ENCODE peak calls at places on chromosomes 13 and 19, in ten cellular contexts. One of them, this sample, is unnamed.

GRCh38 chr13:34608326-34608725 is 333.7 kb upstream of the NBEA start:
- DNase-seq in choroid plexus epithelial cell: no peak
- DNase-seq in adrenal gland: no peak
- DNase-seq in astrocyte of the spinal cord: no peak
- DNase-seq in fibroblast of villous mesenchyme: no peak
- DNase-seq in fibroblast of mammary gland: no peak
- DNase-seq in fibroblast of pulmonary artery: no peak
- DNase-seq in tibial nerve: no peak
- DNase-seq in Caco-2: no peak
- DNase-seq in brain microvascular endothelial cell: no peak
- DNase-seq in this sample: no peak

GRCh38 chr13:36820222-36820621 is 1.2 kb downstream of the RFXAP start:
- DNase-seq in choroid plexus epithelial cell: no peak
- DNase-seq in adrenal gland: no peak
- DNase-seq in astrocyte of the spinal cord: peak
- DNase-seq in fibroblast of villous mesenchyme: no peak
- DNase-seq in fibroblast of mammary gland: no peak
- DNase-seq in fibroblast of pulmonary artery: no peak
- DNase-seq in tibial nerve: no peak
- DNase-seq in Caco-2: no peak
- DNase-seq in brain microvascular endothelial cell: no peak
- DNase-seq in this sample: no peak

GRCh38 chr13:44278164-44278563 is 95.5 kb upstream of the SERP2 start:
- DNase-seq in choroid plexus epithelial cell: peak
- DNase-seq in adrenal gland: no peak
- DNase-seq in astrocyte of the spinal cord: no peak
- DNase-seq in fibroblast of villous mesenchyme: no peak
- DNase-seq in fibroblast of mammary gland: no peak
- DNase-seq in fibroblast of pulmonary artery: no peak
- DNase-seq in tibial nerve: no peak
- DNase-seq in Caco-2: no peak
- DNase-seq in brain microvascular endothelial cell: no peak
- DNase-seq in this sample: no peak

GRCh38 chr19:15180451-15181390 is 20.1 kb downstream of the NOTCH3 start:
- DNase-seq in choroid plexus epithelial cell: no peak
- DNase-seq in adrenal gland: no peak
- DNase-seq in astrocyte of the spinal cord: no peak
- DNase-seq in fibroblast of villous mesenchyme: no peak
- DNase-seq in fibroblast of mammary gland: no peak
- DNase-seq in fibroblast of pulmonary artery: no peak
- DNase-seq in tibial nerve: no peak
- DNase-seq in Caco-2: peak
- DNase-seq in brain microvascular endothelial cell: no peak
- DNase-seq in this sample: no peak

GRCh38 chr19:45676851-45677263 is 8.8 kb downstream of the GIPR start:
- DNase-seq in choroid plexus epithelial cell: no peak
- DNase-seq in adrenal gland: no peak
- DNase-seq in astrocyte of the spinal cord: no peak
- DNase-seq in fibroblast of villous mesenchyme: no peak
- DNase-seq in fibroblast of mammary gland: no peak
- DNase-seq in fibroblast of pulmonary artery: no peak
- DNase-seq in tibial nerve: no peak
- DNase-seq in Caco-2: no peak
- DNase-seq in brain microvascular endothelial cell: no peak
- DNase-seq in this sample: no peak

GRCh38 chr19:11535792-11536595 is 2.7 kb upstream of the CNN1 start:
- DNase-seq in choroid plexus epithelial cell: peak
- DNase-seq in adrenal gland: peak
- DNase-seq in astrocyte of the spinal cord: peak
- DNase-seq in fibroblast of villous mesenchyme: peak
- DNase-seq in fibroblast of mammary gland: peak
- DNase-seq in fibroblast of pulmonary artery: peak
- DNase-seq in tibial nerve: peak
- DNase-seq in Caco-2: peak
- DNase-seq in brain microvascular endothelial cell: peak
- DNase-seq in this sample: peak

GRCh38 chr19:49064768-49065611 is at the start of gene NTF4:
- DNase-seq in choroid plexus epithelial cell: no peak
- DNase-seq in adrenal gland: no peak
- DNase-seq in astrocyte of the spinal cord: no peak
- DNase-seq in fibroblast of villous mesenchyme: peak
- DNase-seq in fibroblast of mammary gland: no peak
- DNase-seq in fibroblast of pulmonary artery: peak
- DNase-seq in tibial nerve: no peak
- DNase-seq in Caco-2: peak
- DNase-seq in brain microvascular endothelial cell: no peak
- DNase-seq in this sample: no peak

GRCh38 chr13:75666646-75667351 is 30.7 kb downstream of the LMO7 start:
- DNase-seq in choroid plexus epithelial cell: peak
- DNase-seq in adrenal gland: no peak
- DNase-seq in astrocyte of the spinal cord: peak
- DNase-seq in fibroblast of villous mesenchyme: peak
- DNase-seq in fibroblast of mammary gland: peak
- DNase-seq in fibroblast of pulmonary artery: peak
- DNase-seq in tibial nerve: no peak
- DNase-seq in Caco-2: peak
- DNase-seq in brain microvascular endothelial cell: peak
- DNase-seq in this sample: peak

GRCh38 chr19:55385236-55385748 is 440 bp upstream of the RPL28 start:
- DNase-seq in choroid plexus epithelial cell: peak
- DNase-seq in adrenal gland: peak
- DNase-seq in astrocyte of the spinal cord: peak
- DNase-seq in fibroblast of villous mesenchyme: peak
- DNase-seq in fibroblast of mammary gland: peak
- DNase-seq in fibroblast of pulmonary artery: peak
- DNase-seq in tibial nerve: peak
- DNase-seq in Caco-2: peak
- DNase-seq in brain microvascular endothelial cell: peak
- DNase-seq in this sample: peak

GRCh38 chr19:12789904-12790619 is 1.2 kb upstream of the JUNB start:
- DNase-seq in choroid plexus epithelial cell: peak
- DNase-seq in adrenal gland: peak
- DNase-seq in astrocyte of the spinal cord: peak
- DNase-seq in fibroblast of villous mesenchyme: peak
- DNase-seq in fibroblast of mammary gland: peak
- DNase-seq in fibroblast of pulmonary artery: peak
- DNase-seq in tibial nerve: peak
- DNase-seq in Caco-2: peak
- DNase-seq in brain microvascular endothelial cell: peak
- DNase-seq in this sample: peak

DNA sequence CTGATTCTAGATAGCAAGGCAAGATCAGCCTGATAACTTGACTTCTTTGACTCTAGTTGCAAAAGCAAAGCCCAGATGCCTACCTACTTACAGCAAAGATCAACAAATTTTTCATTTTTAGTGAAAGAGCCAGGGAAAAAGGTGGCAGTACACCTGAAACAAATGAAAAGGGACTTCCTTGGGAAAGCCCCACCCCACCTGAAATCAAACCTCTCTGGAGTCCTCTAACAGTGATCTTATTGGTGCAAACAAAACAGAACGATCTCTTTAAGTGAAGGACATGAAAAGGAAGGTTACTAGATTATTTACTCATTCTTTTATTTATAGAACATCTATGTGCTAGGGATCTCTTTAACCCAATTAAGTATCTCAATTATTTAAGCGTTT is 507 bp upstream of the LCP1 start:
- DNase-seq in choroid plexus epithelial cell: no peak
- DNase-seq in adrenal gland: no peak
- DNase-seq in astrocyte of the spinal cord: no peak
- DNase-seq in fibroblast of villous mesenchyme: no peak
- DNase-seq in fibroblast of mammary gland: no peak
- DNase-seq in fibroblast of pulmonary artery: no peak
- DNase-seq in tibial nerve: no peak
- DNase-seq in Caco-2: no peak
- DNase-seq in brain microvascular endothelial cell: no peak
- DNase-seq in this sample: no peak
- H3K4me3 ChIP-seq in choroid plexus epithelial cell: no peak
- H3K4me3 ChIP-seq in adrenal gland: no peak
- H3K4me3 ChIP-seq in astrocyte of the spinal cord: no peak
- H3K4me3 ChIP-seq in fibroblast of villous mesenchyme: no peak
- H3K4me3 ChIP-seq in fibroblast of mammary gland: no peak
- H3K4me3 ChIP-seq in fibroblast of pulmonary artery: no peak
- H3K4me3 ChIP-seq in tibial nerve: no peak
- H3K4me3 ChIP-seq in Caco-2: peak
- H3K4me3 ChIP-seq in brain microvascular endothelial cell: no peak
- H3K4me3 ChIP-seq in this sample: no peak

GRCh38 chr13:24605923-24606372 is 74.3 kb upstream of the ATP12A start:
- DNase-seq in choroid plexus epithelial cell: peak
- DNase-seq in adrenal gland: no peak
- DNase-seq in astrocyte of the spinal cord: no peak
- DNase-seq in fibroblast of villous mesenchyme: peak
- DNase-seq in fibroblast of mammary gland: peak
- DNase-seq in fibroblast of pulmonary artery: peak
- DNase-seq in tibial nerve: no peak
- DNase-seq in Caco-2: no peak
- DNase-seq in brain microvascular endothelial cell: peak
- DNase-seq in this sample: peak
- TF ChIP-seq CTCF in choroid plexus epithelial cell: peak
- TF ChIP-seq CTCF in adrenal gland: no peak
- TF ChIP-seq CTCF in astrocyte of the spinal cord: no peak
- TF ChIP-seq CTCF in fibroblast of villous mesenchyme: peak
- TF ChIP-seq CTCF in fibroblast of mammary gland: peak
- TF ChIP-seq CTCF in fibroblast of pulmonary artery: peak
- TF ChIP-seq CTCF in tibial nerve: peak
- TF ChIP-seq CTCF in Caco-2: no peak
- TF ChIP-seq CTCF in brain microvascular endothelial cell: peak
- TF ChIP-seq CTCF in this sample: peak

GRCh38 chr19:2186071-2186846 is 22.5 kb downstream of the DOT1L start:
- DNase-seq in choroid plexus epithelial cell: peak
- DNase-seq in adrenal gland: peak
- DNase-seq in astrocyte of the spinal cord: peak
- DNase-seq in fibroblast of villous mesenchyme: peak
- DNase-seq in fibroblast of mammary gland: peak
- DNase-seq in fibroblast of pulmonary artery: peak
- DNase-seq in tibial nerve: peak
- DNase-seq in Caco-2: no peak
- DNase-seq in brain microvascular endothelial cell: peak
- DNase-seq in this sample: peak
- H3K4me3 ChIP-seq in choroid plexus epithelial cell: peak
- H3K4me3 ChIP-seq in adrenal gland: no peak
- H3K4me3 ChIP-seq in astrocyte of the spinal cord: no peak
- H3K4me3 ChIP-seq in fibroblast of villous mesenchyme: peak
- H3K4me3 ChIP-seq in fibroblast of mammary gland: no peak
- H3K4me3 ChIP-seq in fibroblast of pulmonary artery: no peak
- H3K4me3 ChIP-seq in tibial nerve: peak
- H3K4me3 ChIP-seq in Caco-2: no peak
- H3K4me3 ChIP-seq in brain microvascular endothelial cell: no peak
- H3K4me3 ChIP-seq in this sample: peak

GRCh38 chr19:4980838-4981680 is 12.1 kb downstream of the KDM4B start:
- DNase-seq in choroid plexus epithelial cell: no peak
- DNase-seq in adrenal gland: no peak
- DNase-seq in astrocyte of the spinal cord: no peak
- DNase-seq in fibroblast of villous mesenchyme: no peak
- DNase-seq in fibroblast of mammary gland: no peak
- DNase-seq in fibroblast of pulmonary artery: no peak
- DNase-seq in tibial nerve: no peak
- DNase-seq in Caco-2: no peak
- DNase-seq in brain microvascular endothelial cell: no peak
- DNase-seq in this sample: no peak
- TF ChIP-seq CTCF in choroid plexus epithelial cell: no peak
- TF ChIP-seq CTCF in adrenal gland: no peak
- TF ChIP-seq CTCF in astrocyte of the spinal cord: no peak
- TF ChIP-seq CTCF in fibroblast of villous mesenchyme: no peak
- TF ChIP-seq CTCF in fibroblast of mammary gland: no peak
- TF ChIP-seq CTCF in fibroblast of pulmonary artery: no peak
- TF ChIP-seq CTCF in tibial nerve: no peak
- TF ChIP-seq CTCF in Caco-2: no peak
- TF ChIP-seq CTCF in brain microvascular endothelial cell: no peak
- TF ChIP-seq CTCF in this sample: no peak